ENCODE peak calls at places on chromosomes 5 and 9, in ten cellular contexts. C is epithelial cell of esophagus; K is cardiac muscle cell; S is K562; G is dorsolateral prefrontal cortex; O is NCI-H1105; X is stimulated activated CD4-positive, alpha-beta T cell treated with anti-CD3 and anti-CD28 coated beads, TNF-alpha, amount 100 ng/mL, for 24 hours; J is non-pigmented ciliary epithelial cell; R is right atrium auricular region; D is NCI-H1694 treated with DMSO at 0.1 percent for 48 hours. Q is an unnamed sample.

GRCh38 chr5:153629027-153629426 is 138.6 kb downstream of the GRIA1 start:
- DNase-seq in C (peak), K (peak), S (no peak), G (peak), O (no peak), X (no peak), J (peak), R (no peak), D (no peak), Q (peak)

GRCh38 chr5:139131881-139132480 is 66.2 kb downstream of the SIL1 start:
- DNase-seq in C (no peak), K (peak), S (no peak), G (no peak), O (no peak), X (no peak), J (no peak), R (no peak), D (no peak), Q (no peak)

GRCh38 chr5:136979131-136979530 is 520.0 kb downstream of the SPOCK1 start:
- DNase-seq in C (peak), K (no peak), S (no peak), G (no peak), O (no peak), X (no peak), J (peak), R (no peak), D (no peak), Q (no peak)

GRCh38 chr9:83034026-83034425 is 28.9 kb downstream of the RASEF start:
- DNase-seq in C (no peak), K (no peak), S (no peak), G (no peak), O (no peak), X (no peak), J (no peak), R (no peak), D (no peak), Q (no peak)

GRCh38 chr5:142316051-142316450 is 8.8 kb downstream of the SPRY4 start:
- DNase-seq in C (no peak), K (peak), S (no peak), G (no peak), O (peak), X (no peak), J (no peak), R (no peak), D (peak), Q (no peak)

GRCh38 chr9:129946596-129946995 is 96.4 kb downstream of the FNBP1 start:
- DNase-seq in C (no peak), K (no peak), S (no peak), G (no peak), O (no peak), X (no peak), J (no peak), R (no peak), D (no peak), Q (no peak)

GRCh38 chr5:83608122-83608521 is 112.5 kb downstream of the HAPLN1 start:
- DNase-seq in C (peak), K (peak), S (peak), G (peak), O (peak), X (no peak), J (no peak), R (no peak), D (peak), Q (no peak)

GRCh38 chr5:111755942-111756353 is 1.0 kb downstream of the NREP start:
- DNase-seq in C (no peak), K (peak), S (no peak), G (no peak), O (no peak), X (no peak), J (no peak), R (no peak), D (peak), Q (no peak)

GRCh38 chr5:117318528-117318927 is 743.9 kb upstream of the SEMA6A start:
- DNase-seq in C (peak), K (no peak), S (no peak), G (no peak), O (no peak), X (no peak), J (no peak), R (no peak), D (no peak), Q (no peak)

GRCh38 chr5:93572773-93573626 is 8.0 kb downstream of the NR2F1-AS1 start:
- DNase-seq in C (peak), K (peak), S (no peak), G (no peak), O (no peak), X (no peak), J (no peak), R (no peak), D (no peak), Q (no peak)

GRCh38 chr5:118224546-118224945 is 763.8 kb downstream of the DTWD2 start:
- DNase-seq in C (peak), K (no peak), S (no peak), G (no peak), O (no peak), X (no peak), J (peak), R (no peak), D (no peak), Q (peak)

GRCh38 chr5:26610581-26610980 is 427.8 kb downstream of the CDH9 start:
- DNase-seq in C (no peak), K (no peak), S (no peak), G (no peak), O (no peak), X (no peak), J (no peak), R (no peak), D (no peak), Q (no peak)

GRCh38 chr5:135551593-135552447 is 16.1 kb upstream of the NEUROG1 start:
- DNase-seq in C (peak), K (peak), S (peak), G (peak), O (peak), X (peak), J (peak), R (peak), D (peak), Q (no peak)

GRCh38 chr5:139105621-139106071 is 92.5 kb downstream of the SIL1 start:
- DNase-seq in C (no peak), K (no peak), S (no peak), G (peak), O (peak), X (no peak), J (no peak), R (no peak), D (peak), Q (no peak)

Q was measured in BJ.